ENCODE peak calls at places on chromosomes 1 and 21, in seven cellular contexts. Y is sigmoid colon, T is prostate gland, V is HCT116, C is spleen, F is esophagus muscularis mucosa, W is K562. J is an unnamed sample.

GRCh38 chr21:38769253-38769780 is 36.4 kb upstream of the ETS2 start:
- DNase-seq in W (no peak), T (no peak), Y (no peak), V (no peak), C (no peak), F (no peak), J (no peak)

GRCh38 chr1:53727461-53727860 is 11.5 kb downstream of the GLIS1 start:
- DNase-seq in V (no peak), Y (no peak), T (no peak), W (no peak), F (no peak), C (no peak), J (no peak)

GRCh38 chr1:228802386-228803221 is 67.3 kb downstream of the RHOU start:
- DNase-seq in C (no peak), Y (peak; percentile 81), T (no peak), F (peak; percentile 87), W (no peak), V (no peak), J (no peak)

GRCh38 chr1:185477638-185478216 is 160.7 kb upstream of the IVNS1ABP start:
- DNase-seq in F (no peak), V (no peak), W (no peak), C (no peak), T (peak; percentile 51), Y (no peak), J (no peak)

GRCh38 chr21:44483288-44484237 is 28.3 kb downstream of the LRRC3 start:
- DNase-seq in V (no peak), T (no peak), F (no peak), W (no peak), C (peak; percentile 43), Y (no peak), J (no peak)

GRCh38 chr1:22416555-22417454 is 34.8 kb upstream of the ZBTB40 start:
- DNase-seq in T (peak; percentile 74), W (peak; percentile 91), V (peak; percentile 61), Y (no peak), C (peak; percentile 87), F (no peak), J (peak; percentile 63)

GRCh38 chr1:110293601-110294104 is 45.5 kb upstream of the RBM15 start:
- DNase-seq in T (no peak), C (no peak), F (no peak), Y (no peak), V (no peak), W (no peak), J (no peak)

GRCh38 chr1:40058097-40058452 is 17.5 kb downstream of the CAP1 start:
- DNase-seq in C (no peak), Y (no peak), V (no peak), W (peak; percentile 60), F (no peak), T (no peak), J (no peak)

GRCh38 chr1:181397841-181398240 is 85.5 kb upstream of the CACNA1E start:
- DNase-seq in F (no peak), W (no peak), V (no peak), T (no peak), Y (no peak), C (no peak), J (no peak)

GRCh38 chr1:1024421-1025415 is 4.8 kb downstream of the AGRN start:
- DNase-seq in C (no peak), F (no peak), V (peak; percentile 51), T (peak; percentile 77), Y (no peak), W (no peak), J (peak; percentile 92)

GRCh38 chr1:56827711-56828110 is 8.5 kb upstream of the FYB2 start:
- DNase-seq in C (no peak), F (no peak), Y (no peak), V (no peak), T (no peak), W (no peak), J (no peak)

GRCh38 chr1:8702121-8702520 is 115.3 kb downstream of the RERE start:
- DNase-seq in F (no peak), W (no peak), Y (no peak), T (peak; percentile 85), V (no peak), C (no peak), J (peak; percentile 66)

GRCh38 chr1:207754942-207755689 is 3.3 kb downstream of the CD46 start:
- DNase-seq in W (no peak), Y (no peak), F (no peak), C (no peak), T (no peak), V (no peak), J (no peak)

GRCh38 chr1:161763522-161764098 is 2.5 kb upstream of the ATF6 start:
- DNase-seq in F (no peak), V (peak; percentile 75), T (no peak), W (peak; percentile 45), C (no peak), Y (no peak), J (no peak)

GRCh38 chr1:45765999-45766792 is 15.7 kb upstream of the IPP start:
- DNase-seq in F (no peak), T (no peak), W (no peak), C (no peak), V (no peak), Y (no peak), J (no peak)

GRCh38 chr1:164824542-164824941 is 265.6 kb downstream of the PBX1 start:
- DNase-seq in F (no peak), Y (no peak), V (no peak), T (no peak), W (no peak), C (no peak), J (no peak)

GRCh38 chr1:164823486-164824279 is 264.7 kb downstream of the PBX1 start:
- DNase-seq in C (no peak), V (no peak), Y (peak; percentile 89), W (no peak), T (peak; percentile 32), F (no peak), J (no peak)

DNA sequence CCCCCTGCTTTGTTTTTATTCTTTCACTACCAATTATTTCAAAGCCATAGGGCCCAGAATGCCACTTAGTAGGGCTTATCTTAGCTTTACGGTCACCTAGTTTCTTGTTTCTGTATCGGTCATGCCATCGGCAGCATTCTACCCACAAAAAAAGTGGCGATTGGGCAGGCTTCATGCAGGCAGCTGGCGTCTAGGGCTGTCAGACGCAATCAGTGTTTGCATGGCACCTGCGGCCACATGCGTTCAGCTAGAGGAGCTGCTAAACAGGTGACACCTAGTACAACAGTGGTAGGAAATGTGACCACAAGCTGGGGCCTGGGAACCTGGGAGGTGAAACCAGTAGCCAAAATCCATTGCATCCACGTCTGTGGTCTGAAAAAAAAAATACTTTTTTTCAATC is 262.7 kb downstream of the PBX1 start:
- DNase-seq in F (no peak), V (no peak), T (no peak), Y (no peak), W (no peak), C (no peak), J (no peak)
- H3K4me3 ChIP-seq in F (no peak overlapping the region), V (no peak overlapping the region), T (no peak overlapping the region), Y (no peak overlapping the region), W (no peak overlapping the region), C (no peak overlapping the region), J (no peak overlapping the region)

GRCh38 chr1:21341022-21341421 is 50.8 kb upstream of the ECE1 start:
- DNase-seq in W (no peak), C (no peak), F (no peak), V (no peak), T (no peak), Y (no peak), J (no peak)
- TF ChIP-seq POLR2AphosphoS5 in W (no peak), C (no peak), F (no peak), V (no peak), T (no peak), Y (no peak), J (no peak)

GRCh38 chr1:70039485-70039884 is 165.9 kb downstream of the LRRC40 start:
- DNase-seq in V (no peak), Y (no peak), T (no peak), F (no peak), W (no peak), C (no peak), J (no peak)

GRCh38 chr1:70033266-70033873 is 172.0 kb downstream of the LRRC40 start:
- DNase-seq in C (no peak), V (no peak), Y (no peak), W (no peak), F (no peak), T (no peak), J (no peak)

GRCh38 chr1:70038025-70038424 is 167.4 kb downstream of the LRRC40 start:
- DNase-seq in T (no peak), C (no peak), W (no peak), V (no peak), Y (no peak), F (no peak), J (no peak)

GRCh38 chr1:70033934-70034333 is 171.4 kb downstream of the LRRC40 start:
- DNase-seq in Y (no peak), V (no peak), W (no peak), F (no peak), T (no peak), C (no peak), J (no peak)

GRCh38 chr1:70034403-70034802 is 171.0 kb downstream of the LRRC40 start:
- DNase-seq in Y (no peak), W (peak; percentile 14), F (no peak), C (no peak), V (peak; percentile 29), T (no peak), J (no peak)
- TF ChIP-seq CTCF in Y (no peak), W (peak; percentile 73), F (no peak), C (no peak), V (peak; percentile 42), T (no peak), J (no peak)

DNA sequence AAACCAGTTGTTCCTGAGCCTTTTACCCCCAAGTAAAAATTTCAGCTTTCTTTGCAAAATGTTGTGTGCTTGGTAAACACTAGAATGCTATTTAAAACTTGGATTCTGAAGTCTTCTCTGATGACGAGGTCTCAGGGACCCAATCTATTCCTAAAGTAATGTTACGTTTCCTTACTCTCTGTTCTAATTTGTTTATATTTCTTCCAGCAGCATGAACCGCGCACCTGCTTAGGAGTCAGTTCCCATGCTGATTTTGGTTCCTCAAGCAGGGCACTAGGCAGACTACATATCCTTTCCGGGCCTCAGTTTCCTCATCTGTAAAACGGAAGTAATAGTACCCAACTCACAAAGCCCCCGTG is 937 bp upstream of the ALDH4A1 start:
- DNase-seq in F (no peak), C (no peak), T (peak; percentile 59), Y (no peak), V (no peak), W (no peak), J (no peak)
- H3K4me3 ChIP-seq in F (peak overlapping the region; percentile 75), C (peak overlapping the region; percentile 86), T (peak overlapping the region; percentile 71), Y (peak overlapping the region; percentile 94), V (peak overlapping the region; percentile 81), W (peak overlapping the region; percentile 77), J (peak overlapping the region; percentile 65)